ENCODE peak calls at places on chromosomes 16 and 17, in six cellular contexts. M is HepG2, P is GM12878, D is GM12892, J is GM12891, F is K562. X is an unnamed sample.
A peak's percentile ranks its signal among the peaks of the same experiment; 100 is the strongest.

GRCh38 chr17:81323411-81323868 is 28.3 kb upstream of the SLC38A10 start:
- DNase-seq in F (no peak), M (no peak), D (no peak), P (no peak), J (no peak), X (no peak)

GRCh38 chr16:85514295-85514600 is 98.9 kb upstream of the GSE1 start:
- DNase-seq in M (no peak), F (no peak), D (no peak), P (no peak), J (no peak), X (no peak)

GRCh38 chr17:74803971-74804370 is 27.8 kb upstream of the NAT9 start:
- DNase-seq in D (no peak), F (no peak), J (no peak), P (no peak), M (no peak), X (no peak)

GRCh38 chr16:9364721-9365693 is 273.6 kb downstream of the HAPSTR1 start:
- DNase-seq in D (no peak), F (no peak), J (no peak), P (no peak), M (peak; percentile 86), X (no peak)

GRCh38 chr16:4481526-4481925 is 5.3 kb downstream of the HMOX2 start:
- DNase-seq in F (no peak), P (no peak), D (no peak), M (no peak), J (no peak), X (no peak)

GRCh38 chr16:19113577-19114358 is at the start of gene ITPRIPL2:
- DNase-seq in F (peak; percentile 79), M (peak; percentile 67), D (peak; percentile 61), P (no peak), J (peak; percentile 58), X (no peak)

GRCh38 chr16:79593754-79594153 is 6.8 kb downstream of the MAF start:
- DNase-seq in F (no peak), P (no peak), J (no peak), M (no peak), D (no peak), X (no peak)

GRCh38 chr17:82603981-82604448 is 44.2 kb downstream of the WDR45B start:
- DNase-seq in M (no peak), J (no peak), F (no peak), D (no peak), P (no peak), X (no peak)

GRCh38 chr17:58643147-58643546 is 48.7 kb downstream of the TEX14 start:
- DNase-seq in M (no peak), J (no peak), F (no peak), D (no peak), P (no peak), X (no peak)

GRCh38 chr17:27407916-27408846 is 48.1 kb upstream of the KSR1 start:
- DNase-seq in F (no peak), P (no peak), J (no peak), D (no peak), M (peak; percentile 9), X (no peak)

GRCh38 chr16:81574168-81574567 is 129.6 kb downstream of the CMIP start:
- DNase-seq in F (no peak), D (no peak), M (no peak), P (no peak), J (no peak), X (no peak)

DNA sequence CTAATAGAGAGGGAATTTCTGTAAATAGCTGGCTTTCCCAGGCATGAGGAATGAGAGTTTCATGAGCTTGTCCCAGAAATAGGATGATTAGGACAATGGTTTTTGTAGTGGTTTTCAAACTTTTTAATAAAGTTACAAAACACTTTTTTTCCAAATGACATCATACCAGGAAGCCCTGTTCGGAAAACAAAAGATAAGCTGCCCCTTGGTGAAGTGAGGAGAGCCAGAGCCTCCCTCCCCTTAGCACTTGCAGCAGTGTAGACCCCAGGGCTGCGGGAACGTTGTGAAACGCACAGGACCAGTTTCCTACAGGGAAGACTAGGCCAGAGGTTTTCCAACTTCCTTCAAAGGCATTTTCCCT is 7.6 kb downstream of the FBRS start:
- DNase-seq in P (no peak), M (no peak), J (no peak), F (no peak), D (no peak), X (no peak)
- TF ChIP-seq TAF1 in P (no peak), M (no peak), J (no peak), F (no peak), D (no peak), X (no peak)

GRCh38 chr17:63827002-63827800 is at the start of the genes FTSJ3 and PSMC5:
- DNase-seq in J (peak; percentile 91), D (peak; percentile 85), F (peak; percentile 83), M (peak; percentile 95), P (peak; percentile 84), X (peak; percentile 92)
- TF ChIP-seq POLR2A in J (peak; percentile 92), D (peak; percentile 93), F (peak; percentile 95), M (peak; percentile 91), P (peak; percentile 99), X (peak; percentile 89)

DNA sequence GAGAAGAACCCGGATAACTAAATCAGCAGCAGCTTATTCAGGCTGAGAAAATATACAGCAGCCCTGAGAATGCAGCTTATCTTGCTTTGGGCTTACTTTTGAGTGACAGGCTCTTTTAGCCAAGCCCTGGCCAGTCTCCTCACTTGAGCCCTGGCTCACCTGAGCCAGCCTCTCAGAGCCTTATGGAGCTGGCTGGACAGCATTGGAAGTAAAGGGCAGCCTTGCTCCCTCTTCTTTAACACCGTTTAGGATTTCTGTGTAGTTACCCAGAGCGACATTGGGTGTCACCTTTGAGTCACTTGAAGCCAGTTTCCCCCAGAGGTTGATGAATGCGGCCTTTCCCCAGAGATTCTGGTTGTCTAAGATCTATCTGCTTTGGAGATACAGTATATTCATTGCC is 7.7 kb upstream of the NPIPB2 start:
- DNase-seq in F (peak; percentile 44), D (peak; percentile 51), M (peak; percentile 73), P (no peak), J (peak; percentile 53), X (peak; percentile 56)
- TF ChIP-seq TAF1 in F (no peak), D (no peak), M (no peak), P (no peak), J (no peak), X (no peak)

DNA sequence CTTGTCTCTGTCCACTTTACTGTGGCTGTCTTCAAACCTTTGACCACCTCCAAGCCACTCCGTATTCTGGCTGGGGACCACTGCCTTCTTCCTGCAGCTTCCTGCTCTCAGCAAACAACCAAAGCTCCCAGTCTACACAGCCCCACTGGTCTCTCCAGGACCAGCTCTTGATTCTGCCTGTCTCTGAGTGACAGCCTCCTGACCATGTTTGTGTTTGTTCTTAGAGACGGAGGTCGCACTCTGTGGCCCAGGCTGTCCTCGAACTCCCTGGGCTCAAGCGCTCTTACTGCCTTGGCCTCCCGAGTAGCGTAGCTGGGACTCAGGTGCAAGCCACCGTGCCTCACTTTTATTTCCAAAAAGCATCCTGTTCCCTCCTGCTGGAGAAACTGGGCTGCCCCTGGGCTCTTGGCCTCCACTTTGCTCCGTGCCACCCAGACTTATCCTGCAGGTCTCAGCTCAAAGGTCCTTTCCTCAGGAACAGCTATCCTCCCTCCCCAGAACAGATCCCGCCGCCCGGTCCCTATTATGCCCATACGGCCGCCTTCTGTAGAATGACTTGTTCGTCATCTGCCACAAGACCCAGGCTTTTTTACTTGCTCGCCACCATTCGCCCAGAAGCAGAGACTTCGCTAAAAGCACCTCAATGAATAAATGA is 9.1 kb downstream of the MNT start:
- DNase-seq in F (no peak), P (no peak), J (no peak), M (no peak), D (no peak), X (no peak)
- TF ChIP-seq POLR2A in F (no peak), P (no peak), J (peak; percentile 46), M (no peak), D (no peak), X (no peak)

GRCh38 chr17:39139561-39139960 is 11.9 kb downstream of the PLXDC1 start:
- DNase-seq in F (no peak), M (no peak), J (no peak), D (no peak), P (no peak), X (no peak)

GRCh38 chr17:39141915-39142664 is 9.3 kb downstream of the PLXDC1 start:
- DNase-seq in F (no peak), D (no peak), P (no peak), M (no peak), J (no peak), X (no peak)

GRCh38 chr17:39141294-39141693 is 10.1 kb downstream of the PLXDC1 start:
- DNase-seq in F (no peak), P (no peak), M (no peak), J (no peak), D (no peak), X (no peak)

GRCh38 chr17:39138416-39139136 is 12.9 kb downstream of the PLXDC1 start:
- DNase-seq in J (no peak), P (no peak), D (no peak), F (no peak), M (no peak), X (no peak)

DNA sequence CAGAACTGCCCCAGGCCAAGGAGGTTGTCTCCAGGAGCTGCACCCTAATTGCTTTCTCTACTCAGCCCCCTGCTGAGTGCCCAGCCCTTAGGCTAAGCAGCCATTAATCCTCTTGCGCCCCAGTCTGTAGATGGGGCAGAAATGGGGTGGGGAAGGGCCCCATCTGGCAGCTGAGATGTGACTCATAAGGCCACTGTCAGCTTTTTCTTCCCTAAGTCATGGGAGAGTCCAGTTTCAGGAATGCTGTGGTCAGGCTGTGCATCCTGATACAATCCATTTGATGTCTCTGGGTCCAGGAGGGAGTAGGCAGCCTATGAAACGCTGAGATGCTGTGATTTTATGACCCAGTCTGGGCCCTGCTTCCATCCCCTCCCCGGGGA is 12.3 kb downstream of the PLXDC1 start:
- DNase-seq in P (no peak), D (no peak), F (no peak), M (no peak), J (no peak), X (no peak)
- TF ChIP-seq TAF1 in P (no peak), D (no peak), F (no peak), M (no peak), J (no peak), X (no peak)

DNA sequence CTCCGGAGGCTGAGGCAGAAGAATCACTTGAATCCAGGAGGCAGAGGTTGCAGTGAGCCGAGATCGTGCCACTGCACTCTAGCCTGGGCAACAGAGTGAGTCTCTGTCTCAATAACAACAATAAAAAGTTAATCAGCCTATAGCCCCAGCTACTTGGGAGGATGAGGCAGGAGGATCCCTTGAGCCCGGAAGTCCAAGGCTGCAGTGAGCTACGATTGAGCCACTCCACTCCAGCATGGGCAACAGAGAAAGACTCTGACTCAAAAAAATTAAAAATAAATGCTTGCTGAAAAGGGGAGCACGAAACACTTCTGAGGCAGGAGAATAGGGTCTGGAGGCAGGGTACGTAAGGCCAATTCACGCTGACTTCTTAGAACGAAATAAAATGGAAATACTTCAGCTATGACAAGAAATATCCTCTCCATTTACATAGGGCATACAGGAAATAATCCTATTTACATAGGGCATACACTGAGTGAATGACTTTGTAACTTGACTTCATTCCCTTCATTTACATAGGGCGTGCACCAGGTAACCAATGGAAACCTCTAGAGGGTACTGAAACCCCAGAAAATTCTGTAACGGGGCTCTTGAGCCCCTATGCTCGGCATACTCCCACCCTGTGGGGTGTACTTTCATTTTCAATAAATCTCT is 3.2 kb upstream of the PRPSAP1 start:
- DNase-seq in J (no peak), M (peak; percentile 83), F (no peak), D (no peak), P (no peak), X (no peak)
- TF ChIP-seq POLR2A in J (no peak), M (no peak), F (no peak), D (no peak), P (no peak), X (no peak)

GRCh38 chr17:22272363-22273146 is 580.2 kb downstream of the KCNJ18 start:
- DNase-seq in D (no peak), M (no peak), P (no peak), F (no peak), J (no peak), X (no peak)
- TF ChIP-seq TAF1 in D (no peak), M (no peak), P (no peak), F (no peak), J (no peak), X (no peak)

GRCh38 chr17:7329360-7330098 is 394 bp upstream of the NEURL4 start:
- DNase-seq in D (peak; percentile 99), M (peak; percentile 97), P (peak; percentile 97), F (peak; percentile 94), J (peak; percentile 99), X (peak; percentile 99)
- TF ChIP-seq POLR2A in D (peak; percentile 86), M (peak; percentile 85), P (peak; percentile 77), F (peak; percentile 70), J (peak; percentile 64), X (peak; percentile 80)

X was measured in H1.